ENCODE peak calls at places on chromosomes 13 and 19, in ten cellular contexts. Y is transverse colon, P is thyroid gland, C is A549, M is body of pancreas, E is breast epithelium, B is heart left ventricle, Q is Peyer's patch, L is tibial nerve, I is H54. D is an unnamed sample.

GRCh38 chr13:113601166-113602070 is 16.9 kb downstream of the TFDP1 start:
- DNase-seq in Y (no peak), P (no peak), C (no peak), M (no peak), E (no peak), B (peak; percentile 47), Q (no peak), L (no peak), I (no peak), D (no peak)

GRCh38 chr19:14450168-14450874 is 17.2 kb downstream of the PKN1 start:
- DNase-seq in Y (no peak), P (peak; percentile 7), C (peak; percentile 56), M (no peak), E (no peak), B (no peak), Q (no peak), L (no peak), I (no peak), D (peak; percentile 87)

GRCh38 chr19:1287622-1288527 is 2.2 kb downstream of the EFNA2 start:
- DNase-seq in Y (no peak), P (no peak), C (no peak), M (no peak), E (no peak), B (no peak), Q (no peak), L (no peak), I (no peak), D (no peak)

GRCh38 chr19:295687-296370 is 4.6 kb upstream of the PLPP2 start:
- DNase-seq in Y (no peak), P (no peak), C (no peak), M (peak; percentile 80), E (no peak), B (peak; percentile 55), Q (peak; percentile 41), L (no peak), I (no peak), D (no peak)

GRCh38 chr13:80939581-80939980 is 598.7 kb upstream of the SPRY2 start:
- DNase-seq in Y (no peak), P (no peak), C (no peak), M (no peak), E (no peak), B (no peak), Q (no peak), L (no peak), I (no peak), D (no peak)

GRCh38 chr19:39405930-39406655 is 554 bp upstream of the ZFP36 start:
- DNase-seq in Y (peak; percentile 89), P (no peak), C (no peak), M (no peak), E (peak; percentile 79), B (peak; percentile 35), Q (peak; percentile 96), L (peak; percentile 82), I (no peak), D (peak; percentile 83)

GRCh38 chr13:34128661-34129060 is 310.7 kb downstream of the RFC3 start:
- DNase-seq in Y (no peak), P (no peak), C (no peak), M (no peak), E (no peak), B (no peak), Q (no peak), L (no peak), I (no peak), D (no peak)

GRCh38 chr13:24127116-24127631 is 33.3 kb upstream of the SPATA13 start:
- DNase-seq in Y (peak; percentile 65), P (no peak), C (no peak), M (no peak), E (no peak), B (no peak), Q (peak; percentile 79), L (no peak), I (no peak), D (no peak)

GRCh38 chr19:48351341-48351752 is 12.4 kb downstream of the TMEM143 start:
- DNase-seq in Y (peak; percentile 87), P (peak; percentile 83), C (peak; percentile 89), M (peak; percentile 68), E (no peak), B (peak; percentile 83), Q (peak; percentile 90), L (peak; percentile 57), I (peak; percentile 42), D (peak; percentile 76)

GRCh38 chr13:27406178-27406939 is 18.1 kb upstream of the GTF3A start:
- DNase-seq in Y (no peak), P (peak; percentile 18), C (peak; percentile 41), M (peak; percentile 41), E (no peak), B (no peak), Q (peak; percentile 55), L (peak; percentile 17), I (peak; percentile 26), D (peak; percentile 45)

GRCh38 chr19:29478578-29479565 is 46.9 kb upstream of the VSTM2B start:
- DNase-seq in Y (no peak), P (no peak), C (peak; percentile 55), M (no peak), E (no peak), B (no peak), Q (no peak), L (no peak), I (no peak), D (no peak)

GRCh38 chr19:48844472-48844871 is 8.2 kb upstream of the HSD17B14 start:
- DNase-seq in Y (no peak), P (no peak), C (peak; percentile 70), M (no peak), E (no peak), B (no peak), Q (no peak), L (no peak), I (no peak), D (no peak)

GRCh38 chr19:53594811-53595509 is 36.8 kb upstream of the DPRX start:
- DNase-seq in Y (no peak), P (peak; percentile 46), C (no peak), M (no peak), E (no peak), B (no peak), Q (no peak), L (no peak), I (no peak), D (no peak)

GRCh38 chr19:53598361-53598760 is 33.4 kb upstream of the DPRX start:
- DNase-seq in Y (no peak), P (no peak), C (no peak), M (no peak), E (peak; percentile 47), B (no peak), Q (no peak), L (no peak), I (no peak), D (no peak)

GRCh38 chr19:53597023-53597422 is 34.8 kb upstream of the DPRX start:
- DNase-seq in Y (no peak), P (peak; percentile 6), C (no peak), M (no peak), E (peak; percentile 89), B (no peak), Q (no peak), L (no peak), I (no peak), D (no peak)

GRCh38 chr19:53596056-53596455 is 35.7 kb upstream of the DPRX start:
- DNase-seq in Y (no peak), P (no peak), C (no peak), M (no peak), E (no peak), B (no peak), Q (no peak), L (no peak), I (no peak), D (no peak)

DNA sequence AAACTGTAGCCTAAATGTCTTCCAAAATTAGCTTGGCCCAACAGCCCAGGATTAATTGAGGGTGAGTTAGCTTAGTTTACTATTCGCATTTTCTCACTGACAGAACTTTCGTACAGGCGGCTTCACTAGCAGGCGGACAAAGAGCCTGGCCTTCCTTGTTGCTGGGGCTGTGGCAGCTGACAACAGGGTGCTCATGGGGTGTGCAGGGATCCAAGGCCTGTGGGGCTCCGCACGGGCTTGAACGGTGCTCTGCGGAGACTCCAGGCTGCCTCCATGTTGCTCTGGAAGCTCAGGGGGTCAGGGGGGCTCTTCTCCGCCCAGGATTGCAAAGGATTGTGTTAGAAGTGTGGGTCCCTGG is 36.3 kb upstream of the DPRX start:
- DNase-seq in Y (no peak), P (no peak), C (no peak), M (no peak), E (no peak), B (no peak), Q (no peak), L (no peak), I (no peak), D (no peak)
- TF ChIP-seq POLR2A in Y (no peak), P (no peak), C (no peak), M (no peak), E (no peak), B (no peak), Q (no peak), L (no peak), I (no peak), D (no peak)

DNA sequence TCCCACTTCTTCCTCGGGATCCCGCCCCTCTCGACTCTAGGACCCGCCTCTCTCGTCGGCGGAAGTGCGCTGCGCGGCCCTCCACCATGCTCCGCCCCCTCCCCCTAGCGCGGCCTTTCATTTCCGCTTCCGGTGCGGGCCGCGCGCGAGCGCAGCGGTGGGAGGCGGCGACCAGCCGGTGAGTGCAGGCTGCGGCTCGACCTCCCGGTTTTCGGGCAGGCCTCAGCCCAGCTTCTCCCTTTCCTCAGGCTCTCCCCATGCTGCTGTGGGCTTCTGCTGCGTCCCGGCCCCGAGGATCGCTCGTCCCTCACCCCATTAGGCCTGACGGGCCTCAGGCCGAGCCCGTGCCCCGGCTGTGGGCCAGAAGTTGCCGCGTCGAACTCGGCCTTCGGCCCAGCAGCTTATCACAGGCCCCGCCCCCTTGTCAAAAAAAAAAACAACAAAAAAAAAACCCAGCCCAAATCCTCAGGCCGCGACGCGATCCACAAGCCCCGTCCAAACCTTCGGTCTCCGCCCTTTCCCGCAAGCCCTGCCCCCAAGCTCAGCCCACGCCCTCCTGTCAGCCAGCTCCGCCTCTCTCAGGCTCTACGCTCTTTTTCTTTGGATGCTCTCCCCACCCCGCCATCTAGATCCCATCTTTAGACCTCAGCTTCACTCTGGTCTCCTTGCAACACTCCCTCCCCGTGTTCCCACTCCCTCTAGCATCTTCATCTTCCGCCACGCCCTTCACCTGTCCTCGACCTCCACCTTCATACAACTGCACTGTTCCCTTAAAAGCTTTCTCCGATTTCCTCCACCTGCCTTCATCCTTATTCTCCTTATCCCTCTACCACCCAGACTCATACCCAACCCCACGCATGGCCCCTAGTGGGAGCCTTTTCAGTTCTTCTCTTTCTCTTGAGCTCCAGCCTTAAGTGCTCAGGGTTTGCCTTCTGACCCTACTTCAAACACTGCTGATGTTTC is at the start of gene CLASRP:
- DNase-seq in Y (peak; percentile 94), P (peak; percentile 90), C (peak; percentile 90), M (peak; percentile 91), E (peak; percentile 84), B (peak; percentile 94), Q (peak; percentile 95), L (peak; percentile 84), I (peak; percentile 73), D (peak; percentile 92)
- TF ChIP-seq POLR2A in Y (peak; percentile 94), P (peak; percentile 88), C (peak; percentile 92), M (peak; percentile 73), E (peak; percentile 93), B (peak; percentile 88), Q (peak; percentile 89), L (peak; percentile 94), I (peak; percentile 73), D (peak; percentile 93)

GRCh38 chr19:45506246-45506990 is 861 bp upstream of the VASP start:
- DNase-seq in Y (peak; percentile 98), P (peak; percentile 95), C (peak; percentile 97), M (peak; percentile 96), E (peak; percentile 91), B (peak; percentile 98), Q (peak; percentile 99), L (peak; percentile 92), I (peak; percentile 76), D (peak; percentile 90)
- TF ChIP-seq POLR2A in Y (peak; percentile 90), P (peak; percentile 78), C (peak; percentile 78), M (peak; percentile 85), E (peak; percentile 65), B (peak; percentile 78), Q (peak; percentile 80), L (peak; percentile 73), I (peak; percentile 43), D (no peak)

GRCh38 chr13:44355643-44356042 is 18.0 kb upstream of the SERP2 start:
- DNase-seq in Y (no peak), P (no peak), C (no peak), M (no peak), E (no peak), B (no peak), Q (no peak), L (no peak), I (no peak), D (peak; percentile 53)
- TF ChIP-seq POLR2A in Y (no peak), P (no peak), C (no peak), M (no peak), E (no peak), B (no peak), Q (no peak), L (no peak), I (no peak), D (no peak)

D was measured in erythroblast.